ENCODE peak calls at places on chromosomes 2 and 18, in five cellular contexts. One of them, this sample, is unnamed.

GRCh38 chr18:50970006-50970405 is 2.2 kb downstream of the ELAC1 start:
- DNase-seq in heart left ventricle: peak; percentile 62
- DNase-seq in NCI-H1694: no peak
- DNase-seq in NCI-H1105: peak; percentile 76
- DNase-seq in Right ventricle myocardium superior: peak; percentile 64
- DNase-seq in this sample: no peak

GRCh38 chr18:77255426-77256105 is 5.9 kb downstream of the GALR1 start:
- DNase-seq in heart left ventricle: no peak
- DNase-seq in NCI-H1694: no peak
- DNase-seq in NCI-H1105: no peak
- DNase-seq in Right ventricle myocardium superior: no peak
- DNase-seq in this sample: no peak

GRCh38 chr2:96404446-96405373 is 69.1 kb downstream of the NCAPH start:
- DNase-seq in heart left ventricle: peak; percentile 64
- DNase-seq in NCI-H1694: peak; percentile 60
- DNase-seq in NCI-H1105: peak; percentile 74
- DNase-seq in Right ventricle myocardium superior: peak; percentile 67
- DNase-seq in this sample: peak; percentile 33

GRCh38 chr18:5196253-5197031 is 615 bp downstream of the AKAIN1 start:
- DNase-seq in heart left ventricle: no peak
- DNase-seq in NCI-H1694: no peak
- DNase-seq in NCI-H1105: no peak
- DNase-seq in Right ventricle myocardium superior: peak; percentile 34
- DNase-seq in this sample: no peak

GRCh38 chr18:57806891-57807280 is 3.8 kb upstream of the ATP8B1 start:
- DNase-seq in heart left ventricle: no peak
- DNase-seq in NCI-H1694: no peak
- DNase-seq in NCI-H1105: no peak
- DNase-seq in Right ventricle myocardium superior: no peak
- DNase-seq in this sample: no peak

GRCh38 chr2:120140866-120141265 is 82.3 kb downstream of the TMEM185B start:
- DNase-seq in heart left ventricle: no peak
- DNase-seq in NCI-H1694: no peak
- DNase-seq in NCI-H1105: no peak
- DNase-seq in Right ventricle myocardium superior: no peak
- DNase-seq in this sample: no peak

GRCh38 chr18:12310762-12311161 is 2.7 kb downstream of the TUBB6 start:
- DNase-seq in heart left ventricle: no peak
- DNase-seq in NCI-H1694: no peak
- DNase-seq in NCI-H1105: no peak
- DNase-seq in Right ventricle myocardium superior: no peak
- DNase-seq in this sample: no peak

GRCh38 chr2:63741884-63742583 is 99.7 kb upstream of the UGP2 start:
- DNase-seq in heart left ventricle: no peak
- DNase-seq in NCI-H1694: no peak
- DNase-seq in NCI-H1105: no peak
- DNase-seq in Right ventricle myocardium superior: no peak
- DNase-seq in this sample: no peak

GRCh38 chr2:133600231-133600630 is 32.0 kb upstream of the NCKAP5 start:
- DNase-seq in heart left ventricle: no peak
- DNase-seq in NCI-H1694: no peak
- DNase-seq in NCI-H1105: no peak
- DNase-seq in Right ventricle myocardium superior: no peak
- DNase-seq in this sample: no peak

GRCh38 chr2:230443540-230443939 is 27.5 kb downstream of the SP100 start:
- DNase-seq in heart left ventricle: no peak
- DNase-seq in NCI-H1694: no peak
- DNase-seq in NCI-H1105: no peak
- DNase-seq in Right ventricle myocardium superior: no peak
- DNase-seq in this sample: no peak

GRCh38 chr2:191678437-191679110 is 638 bp downstream of the NABP1 start:
- DNase-seq in heart left ventricle: peak; percentile 40
- DNase-seq in NCI-H1694: no peak
- DNase-seq in NCI-H1105: no peak
- DNase-seq in Right ventricle myocardium superior: peak; percentile 62
- DNase-seq in this sample: peak; percentile 80

GRCh38 chr2:30385327-30385726 is 61.7 kb upstream of the LCLAT1 start:
- DNase-seq in heart left ventricle: no peak
- DNase-seq in NCI-H1694: no peak
- DNase-seq in NCI-H1105: no peak
- DNase-seq in Right ventricle myocardium superior: no peak
- DNase-seq in this sample: no peak

GRCh38 chr2:111176867-111177266 is 56.2 kb downstream of the BCL2L11 start:
- DNase-seq in heart left ventricle: no peak
- DNase-seq in NCI-H1694: no peak
- DNase-seq in NCI-H1105: no peak
- DNase-seq in Right ventricle myocardium superior: no peak
- DNase-seq in this sample: no peak

GRCh38 chr2:153393518-153393917 is 85.0 kb downstream of the RPRM start:
- DNase-seq in heart left ventricle: no peak
- DNase-seq in NCI-H1694: no peak
- DNase-seq in NCI-H1105: no peak
- DNase-seq in Right ventricle myocardium superior: no peak
- DNase-seq in this sample: no peak

GRCh38 chr2:231900486-231900942 is 25.7 kb downstream of the NPPC start:
- DNase-seq in heart left ventricle: peak; percentile 77
- DNase-seq in NCI-H1694: no peak
- DNase-seq in NCI-H1105: no peak
- DNase-seq in Right ventricle myocardium superior: peak; percentile 87
- DNase-seq in this sample: peak; percentile 81

GRCh38 chr2:95072424-95072823 is 46.9 kb downstream of the MAL start:
- DNase-seq in heart left ventricle: no peak
- DNase-seq in NCI-H1694: no peak
- DNase-seq in NCI-H1105: no peak
- DNase-seq in Right ventricle myocardium superior: no peak
- DNase-seq in this sample: no peak

GRCh38 chr18:7021994-7022840 is 95.4 kb downstream of the LAMA1 start:
- DNase-seq in heart left ventricle: no peak
- DNase-seq in NCI-H1694: no peak
- DNase-seq in NCI-H1105: peak; percentile 44
- DNase-seq in Right ventricle myocardium superior: no peak
- DNase-seq in this sample: no peak

GRCh38 chr2:30030361-30030760 is 109.0 kb upstream of the ALK start:
- DNase-seq in heart left ventricle: no peak
- DNase-seq in NCI-H1694: no peak
- DNase-seq in NCI-H1105: no peak
- DNase-seq in Right ventricle myocardium superior: no peak
- DNase-seq in this sample: no peak

GRCh38 chr18:79853303-79853992 is 55.7 kb downstream of the KCNG2 start:
- DNase-seq in heart left ventricle: no peak
- DNase-seq in NCI-H1694: no peak
- DNase-seq in NCI-H1105: no peak
- DNase-seq in Right ventricle myocardium superior: no peak
- DNase-seq in this sample: peak; percentile 8

GRCh38 chr18:23207191-23207955 is 72.1 kb downstream of the CABLES1 start:
- DNase-seq in heart left ventricle: no peak
- DNase-seq in NCI-H1694: no peak
- DNase-seq in NCI-H1105: no peak
- DNase-seq in Right ventricle myocardium superior: no peak
- DNase-seq in this sample: no peak

GRCh38 chr18:62767321-62767720 is 52.0 kb downstream of the PHLPP1 start:
- DNase-seq in heart left ventricle: no peak
- DNase-seq in NCI-H1694: no peak
- DNase-seq in NCI-H1105: no peak
- DNase-seq in Right ventricle myocardium superior: no peak
- DNase-seq in this sample: no peak

GRCh38 chr2:86790828-86791561 is at the start of gene CD8A:
- DNase-seq in heart left ventricle: no peak
- DNase-seq in NCI-H1694: no peak
- DNase-seq in NCI-H1105: no peak
- DNase-seq in Right ventricle myocardium superior: no peak
- DNase-seq in this sample: no peak

GRCh38 chr2:144357623-144358400 is 162.1 kb downstream of the ZEB2 start:
- DNase-seq in heart left ventricle: no peak
- DNase-seq in NCI-H1694: no peak
- DNase-seq in NCI-H1105: no peak
- DNase-seq in Right ventricle myocardium superior: no peak
- DNase-seq in this sample: no peak

GRCh38 chr2:102000813-102001766 is 9.3 kb downstream of the IL1R2 start:
- DNase-seq in heart left ventricle: no peak
- DNase-seq in NCI-H1694: no peak
- DNase-seq in NCI-H1105: no peak
- DNase-seq in Right ventricle myocardium superior: no peak
- DNase-seq in this sample: no peak

GRCh38 chr2:225889452-225889851 is 489.9 kb downstream of the NYAP2 start:
- DNase-seq in heart left ventricle: no peak
- DNase-seq in NCI-H1694: peak; percentile 25
- DNase-seq in NCI-H1105: no peak
- DNase-seq in Right ventricle myocardium superior: no peak
- DNase-seq in this sample: no peak

GRCh38 chr18:12309683-12310198 is 1.7 kb downstream of the TUBB6 start:
- DNase-seq in heart left ventricle: no peak
- DNase-seq in NCI-H1694: no peak
- DNase-seq in NCI-H1105: no peak
- DNase-seq in Right ventricle myocardium superior: no peak
- DNase-seq in this sample: no peak

GRCh38 chr2:27316655-27317412 is 6.1 kb downstream of the MPV17 start:
- DNase-seq in heart left ventricle: peak; percentile 77
- DNase-seq in NCI-H1694: no peak
- DNase-seq in NCI-H1105: peak; percentile 63
- DNase-seq in Right ventricle myocardium superior: peak; percentile 60
- DNase-seq in this sample: peak; percentile 23

GRCh38 chr2:1051075-1051474 is 100.4 kb downstream of the SNTG2 start:
- DNase-seq in heart left ventricle: no peak
- DNase-seq in NCI-H1694: no peak
- DNase-seq in NCI-H1105: no peak
- DNase-seq in Right ventricle myocardium superior: no peak
- DNase-seq in this sample: no peak

GRCh38 chr2:198214108-198214736 is 409.8 kb downstream of the PLCL1 start:
- DNase-seq in heart left ventricle: no peak
- DNase-seq in NCI-H1694: no peak
- DNase-seq in NCI-H1105: no peak
- DNase-seq in Right ventricle myocardium superior: no peak
- DNase-seq in this sample: no peak

GRCh38 chr2:157897106-157897971 is 21.2 kb upstream of the ACVR1 start:
- DNase-seq in heart left ventricle: no peak
- DNase-seq in NCI-H1694: no peak
- DNase-seq in NCI-H1105: no peak
- DNase-seq in Right ventricle myocardium superior: no peak
- DNase-seq in this sample: no peak

GRCh38 chr2:42105330-42106256 is 57.8 kb downstream of the PKDCC start:
- DNase-seq in heart left ventricle: peak; percentile 62
- DNase-seq in NCI-H1694: no peak
- DNase-seq in NCI-H1105: no peak
- DNase-seq in Right ventricle myocardium superior: no peak
- DNase-seq in this sample: peak; percentile 52